ENCODE peak calls at places on chromosome 18, in six cellular contexts. O is C1 segment of cervical spinal cord, D is neural crest cell, T is germinal center, E is HCEC 1CT, S is GM20000. V is an unnamed sample.

GRCh38 chr18:78683191-78684010 is 296.2 kb upstream of the SALL3 start:
- DNase-seq in O (no peak), D (no peak), T (no peak), E (no peak), S (no peak), V (no peak)

GRCh38 chr18:51279367-51279984 is 82.0 kb upstream of the MEX3C start:
- DNase-seq in O (no peak), D (no peak), T (no peak), E (no peak), S (peak; percentile 14), V (no peak)

GRCh38 chr18:42053188-42053781 is 98.3 kb downstream of the PIK3C3 start:
- DNase-seq in O (no peak), D (peak; percentile 75), T (peak; percentile 17), E (peak; percentile 62), S (peak; percentile 34), V (no peak)

GRCh38 chr18:13131241-13131640 is 87.3 kb upstream of the LDLRAD4 start:
- DNase-seq in O (no peak), D (no peak), T (no peak), E (no peak), S (no peak), V (no peak)

GRCh38 chr18:46518438-46518837 is 138.6 kb downstream of the LOXHD1 start:
- DNase-seq in O (no peak), D (no peak), T (no peak), E (no peak), S (no peak), V (no peak)

GRCh38 chr18:42038936-42039335 is 83.9 kb downstream of the PIK3C3 start:
- DNase-seq in O (no peak), D (no peak), T (no peak), E (peak; percentile 91), S (no peak), V (peak; percentile 55)

GRCh38 chr18:48616484-48617255 is 77.8 kb downstream of the CTIF start:
- DNase-seq in O (no peak), D (no peak), T (no peak), E (no peak), S (no peak), V (no peak)

GRCh38 chr18:407825-408224 is 92.7 kb downstream of the COLEC12 start:
- DNase-seq in O (no peak), D (no peak), T (no peak), E (peak; percentile 33), S (no peak), V (no peak)

GRCh38 chr18:76994086-76994654 is 138.4 kb downstream of the MBP start:
- DNase-seq in O (no peak), D (no peak), T (no peak), E (no peak), S (no peak), V (no peak)

GRCh38 chr18:22507055-22507454 is 89.3 kb upstream of the CTAGE1 start:
- DNase-seq in O (no peak), D (no peak), T (no peak), E (no peak), S (no peak), V (no peak)

GRCh38 chr18:9913526-9914333 is at the start of gene VAPA:
- DNase-seq in O (peak; percentile 99), D (peak; percentile 87), T (peak; percentile 97), E (peak; percentile 96), S (peak; percentile 98), V (peak; percentile 93)

GRCh38 chr18:60875957-60876507 is 457.2 kb upstream of the CDH20 start:
- DNase-seq in O (no peak), D (no peak), T (no peak), E (no peak), S (no peak), V (no peak)

GRCh38 chr18:58996131-58996632 is 131.5 kb downstream of the ZNF532 start:
- DNase-seq in O (no peak), D (no peak), T (no peak), E (peak; percentile 74), S (no peak), V (peak; percentile 63)

GRCh38 chr18:33560686-33561370 is 17.2 kb upstream of the ASXL3 start:
- DNase-seq in O (no peak), D (no peak), T (no peak), E (no peak), S (no peak), V (no peak)

GRCh38 chr18:78510636-78511035 is 469.0 kb upstream of the SALL3 start:
- DNase-seq in O (no peak), D (no peak), T (no peak), E (no peak), S (no peak), V (no peak)

GRCh38 chr18:57331718-57332117 is 20.6 kb upstream of the ST8SIA3 start:
- DNase-seq in O (no peak), D (no peak), T (no peak), E (no peak), S (no peak), V (no peak)

GRCh38 chr18:74994502-74995403 is 214.2 kb downstream of the PTGR3 start:
- DNase-seq in O (no peak), D (no peak), T (peak; percentile 8), E (peak; percentile 37), S (peak; percentile 56), V (no peak)

GRCh38 chr18:41371718-41372117 is 583.3 kb upstream of the PIK3C3 start:
- DNase-seq in O (no peak), D (no peak), T (no peak), E (no peak), S (no peak), V (no peak)

GRCh38 chr18:58997811-58998337 is 133.2 kb downstream of the ZNF532 start:
- DNase-seq in O (no peak), D (no peak), T (no peak), E (peak; percentile 92), S (no peak), V (peak; percentile 63)

GRCh38 chr18:26397019-26397418 is 151.3 kb downstream of the KCTD1 start:
- DNase-seq in O (no peak), D (no peak), T (no peak), E (no peak), S (peak; percentile 33), V (no peak)

GRCh38 chr18:6281874-6282273 is 132.8 kb downstream of the L3MBTL4 start:
- DNase-seq in O (no peak), D (no peak), T (no peak), E (no peak), S (no peak), V (no peak)

GRCh38 chr18:5543036-5543671 is 643 bp downstream of the EPB41L3 start:
- DNase-seq in O (peak; percentile 40), D (peak; percentile 21), T (no peak), E (no peak), S (peak; percentile 31), V (no peak)

GRCh38 chr18:75248426-75249191 is 38.0 kb downstream of the TSHZ1 start:
- DNase-seq in O (peak; percentile 24), D (no peak), T (no peak), E (no peak), S (no peak), V (no peak)